ENCODE peak calls at places on chromosomes 6 and 20, in four cellular contexts. One of them, this sample, is unnamed.

GRCh38 chr20:36670665-36671357 is 24.8 kb upstream of the SLA2 start:
- DNase-seq in LHCN-M2: no peak
- DNase-seq in AG10803: no peak
- DNase-seq in HCEC 1CT: no peak
- DNase-seq in this sample: no peak

GRCh38 chr20:62598761-62599194 is 43.5 kb upstream of the SLCO4A1 start:
- DNase-seq in LHCN-M2: no peak
- DNase-seq in AG10803: no peak
- DNase-seq in HCEC 1CT: no peak
- DNase-seq in this sample: no peak

GRCh38 chr6:1385129-1386042 is 4.0 kb upstream of the FOXF2 start:
- DNase-seq in LHCN-M2: no peak
- DNase-seq in AG10803: no peak
- DNase-seq in HCEC 1CT: no peak
- DNase-seq in this sample: no peak

GRCh38 chr20:3777726-3778629 is 3.3 kb downstream of the SPEF1 start:
- DNase-seq in LHCN-M2: peak; percentile 33
- DNase-seq in AG10803: peak; percentile 36
- DNase-seq in HCEC 1CT: peak; percentile 34
- DNase-seq in this sample: peak; percentile 59

GRCh38 chr6:12196326-12196936 is 93.7 kb upstream of the EDN1 start:
- DNase-seq in LHCN-M2: peak; percentile 52
- DNase-seq in AG10803: peak; percentile 62
- DNase-seq in HCEC 1CT: peak; percentile 48
- DNase-seq in this sample: no peak

GRCh38 chr6:168355716-168356522 is 36.3 kb upstream of the DACT2 start:
- DNase-seq in LHCN-M2: no peak
- DNase-seq in AG10803: peak; percentile 3
- DNase-seq in HCEC 1CT: no peak
- DNase-seq in this sample: peak; percentile 79

GRCh38 chr6:41729624-41730023 is 5.8 kb downstream of the TFEB start:
- DNase-seq in LHCN-M2: no peak
- DNase-seq in AG10803: no peak
- DNase-seq in HCEC 1CT: no peak
- DNase-seq in this sample: no peak

GRCh38 chr6:157194643-157195042 is 128.7 kb downstream of the TMEM242 start:
- DNase-seq in LHCN-M2: peak; percentile 37
- DNase-seq in AG10803: no peak
- DNase-seq in HCEC 1CT: no peak
- DNase-seq in this sample: no peak

GRCh38 chr6:77620290-77620882 is 32.5 kb upstream of the MEI4 start:
- DNase-seq in LHCN-M2: peak; percentile 2
- DNase-seq in AG10803: no peak
- DNase-seq in HCEC 1CT: peak; percentile 16
- DNase-seq in this sample: no peak

This sample was measured in mesothelial cell of epicardium.